ENCODE peak calls at places on chromosomes 2 and 18, in six cellular contexts. S is activated CD4-positive, CD25-positive, alpha-beta regulatory T cell; D is posterior vena cava; E is AG04449; V is Calu3; O is DMS53. W is an unnamed sample.

GRCh38 chr18:63016270-63016669 is 300.9 kb downstream of the PHLPP1 start:
- DNase-seq in S (peak), D (no peak), E (peak), V (peak), O (peak), W (no peak)

GRCh38 chr2:68564426-68564825 is 79.0 kb upstream of the PROKR1 start:
- DNase-seq in S (no peak), D (no peak), E (no peak), V (no peak), O (no peak), W (no peak)

GRCh38 chr2:219687266-219687665 is 59.8 kb downstream of the SLC4A3 start:
- DNase-seq in S (no peak), D (no peak), E (peak), V (no peak), O (no peak), W (no peak)

GRCh38 chr2:98637401-98638144 is 29.2 kb downstream of the UNC50 start:
- DNase-seq in S (no peak), D (no peak), E (no peak), V (no peak), O (no peak), W (no peak)

GRCh38 chr2:121080013-121080772 is 204.8 kb downstream of the TFCP2L1 start:
- DNase-seq in S (no peak), D (no peak), E (no peak), V (peak), O (peak), W (no peak)

GRCh38 chr2:153477096-153477555 is 1.4 kb downstream of the RPRM start:
- DNase-seq in S (no peak), D (no peak), E (no peak), V (peak), O (peak), W (no peak)

GRCh38 chr2:241635756-241636155 is 1.2 kb downstream of the THAP4 start:
- DNase-seq in S (no peak), D (no peak), E (no peak), V (no peak), O (no peak), W (no peak)

GRCh38 chr2:223764796-223765195 is 72.6 kb downstream of the AP1S3 start:
- DNase-seq in S (no peak), D (no peak), E (no peak), V (no peak), O (no peak), W (no peak)

GRCh38 chr2:24797644-24798043 is 4.4 kb downstream of the CENPO start:
- DNase-seq in S (no peak), D (no peak), E (no peak), V (no peak), O (no peak), W (no peak)

GRCh38 chr2:105237045-105237765 is 4.3 kb upstream of the GPR45 start:
- DNase-seq in S (no peak), D (no peak), E (no peak), V (no peak), O (peak), W (no peak)

GRCh38 chr18:36440614-36441013 is 143.1 kb downstream of the FHOD3 start:
- DNase-seq in S (no peak), D (no peak), E (no peak), V (no peak), O (no peak), W (no peak)

GRCh38 chr18:48227206-48227605 is 182.0 kb downstream of the ZBTB7C start:
- DNase-seq in S (no peak), D (no peak), E (no peak), V (no peak), O (peak), W (no peak)

GRCh38 chr2:159708066-159708760 is 4.1 kb upstream of the MARCHF7 start:
- DNase-seq in S (no peak), D (no peak), E (no peak), V (no peak), O (no peak), W (no peak)

GRCh38 chr2:221428896-221429295 is 143.2 kb downstream of the EPHA4 start:
- DNase-seq in S (no peak), D (no peak), E (no peak), V (no peak), O (no peak), W (no peak)

GRCh38 chr2:109255594-109255993 is 126.6 kb downstream of the SH3RF3 start:
- DNase-seq in S (no peak), D (no peak), E (no peak), V (no peak), O (no peak), W (no peak)

GRCh38 chr2:233350708-233351107 is 3.6 kb upstream of the DGKD start:
- DNase-seq in S (no peak), D (no peak), E (peak), V (peak), O (peak), W (peak)

GRCh38 chr2:50097118-50097517 is 934.8 kb downstream of the NRXN1 start:
- DNase-seq in S (no peak), D (no peak), E (no peak), V (no peak), O (no peak), W (no peak)

GRCh38 chr2:217256261-217256660 is 396.4 kb upstream of the TNP1 start:
- DNase-seq in S (no peak), D (no peak), E (peak), V (no peak), O (no peak), W (no peak)

GRCh38 chr2:142989276-142990204 is 112.1 kb downstream of the KYNU start:
- DNase-seq in S (no peak), D (no peak), E (no peak), V (no peak), O (peak), W (no peak)

GRCh38 chr2:201580486-201580885 is 62.8 kb downstream of the TMEM237 start:
- DNase-seq in S (no peak), D (no peak), E (peak), V (no peak), O (no peak), W (no peak)

GRCh38 chr2:174263989-174264388 is 15.7 kb upstream of the OLA1 start:
- DNase-seq in S (no peak), D (no peak), E (no peak), V (peak), O (peak), W (no peak)

GRCh38 chr18:79640875-79641274 is 38.7 kb upstream of the CTDP1 start:
- DNase-seq in S (no peak), D (no peak), E (no peak), V (no peak), O (no peak), W (no peak)

GRCh38 chr2:220051716-220052115 is 424.3 kb downstream of the SLC4A3 start:
- DNase-seq in S (no peak), D (no peak), E (no peak), V (no peak), O (no peak), W (no peak)

GRCh38 chr2:73970850-73971471 is 13.7 kb upstream of the TET3 start:
- DNase-seq in S (no peak), D (peak), E (no peak), V (peak), O (peak), W (peak)

GRCh38 chr2:11103984-11104793 is 51.1 kb upstream of the SLC66A3 start:
- DNase-seq in S (no peak), D (no peak), E (no peak), V (no peak), O (no peak), W (no peak)

GRCh38 chr18:10771053-10771709 is 245.4 kb downstream of the NAPG start:
- DNase-seq in S (no peak), D (no peak), E (no peak), V (no peak), O (no peak), W (no peak)

GRCh38 chr18:59988098-59988706 is 88.4 kb downstream of the PMAIP1 start:
- DNase-seq in S (no peak), D (no peak), E (peak), V (peak), O (peak), W (no peak)

GRCh38 chr2:19299032-19299431 is 59.4 kb downstream of the OSR1 start:
- DNase-seq in S (no peak), D (no peak), E (no peak), V (no peak), O (peak), W (no peak)

GRCh38 chr18:36392163-36392887 is 94.8 kb downstream of the FHOD3 start:
- DNase-seq in S (no peak), D (no peak), E (no peak), V (no peak), O (no peak), W (no peak)

GRCh38 chr2:8631465-8632005 is 50.3 kb upstream of the ID2 start:
- DNase-seq in S (no peak), D (peak), E (no peak), V (no peak), O (no peak), W (peak)

GRCh38 chr18:51250006-51250405 is 52.5 kb upstream of the MEX3C start:
- DNase-seq in S (no peak), D (no peak), E (no peak), V (no peak), O (no peak), W (no peak)

GRCh38 chr2:232976176-232976575 is 36.9 kb downstream of the NGEF start:
- DNase-seq in S (no peak), D (peak), E (no peak), V (no peak), O (no peak), W (no peak)

GRCh38 chr2:86295071-86295470 is 42.4 kb downstream of the REEP1 start:
- DNase-seq in S (no peak), D (no peak), E (no peak), V (no peak), O (no peak), W (peak)

GRCh38 chr2:120570546-120570945 is 165.1 kb upstream of the GLI2 start:
- DNase-seq in S (no peak), D (no peak), E (no peak), V (no peak), O (no peak), W (no peak)

GRCh38 chr2:99101697-99102096 is 39.8 kb upstream of the C2orf15 start:
- DNase-seq in S (no peak), D (no peak), E (no peak), V (no peak), O (no peak), W (no peak)

GRCh38 chr2:113760400-113760799 is 4.0 kb upstream of the SLC35F5 start:
- DNase-seq in S (no peak), D (no peak), E (no peak), V (no peak), O (no peak), W (no peak)

GRCh38 chr18:30967701-30968100 is 74.8 kb downstream of the DSC3 start:
- DNase-seq in S (no peak), D (no peak), E (no peak), V (no peak), O (peak), W (no peak)

W was measured in cardiac septum.